ENCODE peak calls at places on chromosome 4, in seven cellular contexts. One of them, this sample, is unnamed.
A peak's percentile ranks its signal among the peaks of the same experiment; 100 is the strongest.

GRCh38 chr4:76723916-76724315 is 174.0 kb downstream of the SOWAHB start:
- DNase-seq in ovary: no peak
- DNase-seq in Panc1: no peak
- DNase-seq in dorsolateral prefrontal cortex: no peak
- DNase-seq in heart right ventricle: no peak
- DNase-seq in psoas muscle: no peak
- DNase-seq in GM23338: peak; percentile 44
- DNase-seq in this sample: no peak

GRCh38 chr4:142248946-142249345 is 597.2 kb downstream of the INPP4B start:
- DNase-seq in Panc1: no peak
- DNase-seq in heart right ventricle: no peak
- DNase-seq in psoas muscle: no peak
- DNase-seq in GM23338: no peak
- DNase-seq in dorsolateral prefrontal cortex: no peak
- DNase-seq in ovary: no peak
- DNase-seq in this sample: no peak

GRCh38 chr4:48346594-48346993 is 5.3 kb downstream of the SLAIN2 start:
- DNase-seq in Panc1: no peak
- DNase-seq in ovary: no peak
- DNase-seq in GM23338: no peak
- DNase-seq in heart right ventricle: no peak
- DNase-seq in psoas muscle: no peak
- DNase-seq in dorsolateral prefrontal cortex: no peak
- DNase-seq in this sample: no peak

GRCh38 chr4:158068063-158068462 is 104.8 kb downstream of the GASK1B start:
- DNase-seq in dorsolateral prefrontal cortex: no peak
- DNase-seq in GM23338: no peak
- DNase-seq in Panc1: no peak
- DNase-seq in heart right ventricle: no peak
- DNase-seq in psoas muscle: no peak
- DNase-seq in ovary: no peak
- DNase-seq in this sample: no peak

GRCh38 chr4:99359480-99360204 is 7.1 kb upstream of the ADH1C start:
- DNase-seq in psoas muscle: no peak
- DNase-seq in dorsolateral prefrontal cortex: no peak
- DNase-seq in Panc1: no peak
- DNase-seq in GM23338: no peak
- DNase-seq in heart right ventricle: no peak
- DNase-seq in ovary: no peak
- DNase-seq in this sample: no peak

GRCh38 chr4:142473960-142474338 is 372.2 kb downstream of the INPP4B start:
- DNase-seq in heart right ventricle: no peak
- DNase-seq in GM23338: no peak
- DNase-seq in dorsolateral prefrontal cortex: no peak
- DNase-seq in ovary: no peak
- DNase-seq in psoas muscle: no peak
- DNase-seq in Panc1: no peak
- DNase-seq in this sample: no peak

GRCh38 chr4:124642846-124643245 is 69.7 kb downstream of the ANKRD50 start:
- DNase-seq in dorsolateral prefrontal cortex: no peak
- DNase-seq in psoas muscle: no peak
- DNase-seq in ovary: no peak
- DNase-seq in GM23338: no peak
- DNase-seq in Panc1: no peak
- DNase-seq in heart right ventricle: no peak
- DNase-seq in this sample: no peak

GRCh38 chr4:155342142-155342541 is 34.6 kb downstream of the MAP9 start:
- DNase-seq in psoas muscle: no peak
- DNase-seq in Panc1: peak; percentile 5
- DNase-seq in dorsolateral prefrontal cortex: no peak
- DNase-seq in GM23338: no peak
- DNase-seq in heart right ventricle: no peak
- DNase-seq in ovary: no peak
- DNase-seq in this sample: no peak

GRCh38 chr4:139816856-139817255 is 151.2 kb downstream of the MGST2 start:
- DNase-seq in ovary: no peak
- DNase-seq in GM23338: no peak
- DNase-seq in heart right ventricle: no peak
- DNase-seq in Panc1: no peak
- DNase-seq in psoas muscle: no peak
- DNase-seq in dorsolateral prefrontal cortex: no peak
- DNase-seq in this sample: no peak

GRCh38 chr4:168257663-168258235 is 60.8 kb downstream of the DDX60 start:
- DNase-seq in heart right ventricle: no peak
- DNase-seq in ovary: no peak
- DNase-seq in GM23338: no peak
- DNase-seq in dorsolateral prefrontal cortex: no peak
- DNase-seq in Panc1: no peak
- DNase-seq in psoas muscle: no peak
- DNase-seq in this sample: no peak

GRCh38 chr4:148093065-148093464 is 349.1 kb downstream of the NR3C2 start:
- DNase-seq in GM23338: no peak
- DNase-seq in ovary: no peak
- DNase-seq in psoas muscle: no peak
- DNase-seq in heart right ventricle: no peak
- DNase-seq in Panc1: no peak
- DNase-seq in dorsolateral prefrontal cortex: no peak
- DNase-seq in this sample: no peak

GRCh38 chr4:61400446-61400845 is 200.3 kb downstream of the ADGRL3 start:
- DNase-seq in heart right ventricle: no peak
- DNase-seq in psoas muscle: no peak
- DNase-seq in ovary: no peak
- DNase-seq in dorsolateral prefrontal cortex: no peak
- DNase-seq in GM23338: no peak
- DNase-seq in Panc1: no peak
- DNase-seq in this sample: no peak

GRCh38 chr4:102501176-102501634 is at the start of gene NFKB1:
- DNase-seq in psoas muscle: peak; percentile 63
- DNase-seq in GM23338: peak; percentile 62
- DNase-seq in ovary: peak; percentile 76
- DNase-seq in dorsolateral prefrontal cortex: peak; percentile 37
- DNase-seq in heart right ventricle: peak; percentile 59
- DNase-seq in Panc1: no peak
- DNase-seq in this sample: peak; percentile 94

GRCh38 chr4:102500371-102501175 is 586 bp upstream of the NFKB1 start:
- DNase-seq in ovary: peak; percentile 81
- DNase-seq in Panc1: no peak
- DNase-seq in psoas muscle: peak; percentile 55
- DNase-seq in GM23338: peak; percentile 62
- DNase-seq in heart right ventricle: peak; percentile 66
- DNase-seq in dorsolateral prefrontal cortex: peak; percentile 60
- DNase-seq in this sample: peak; percentile 52

GRCh38 chr4:102503831-102504786 is 3.0 kb downstream of the NFKB1 start:
- DNase-seq in heart right ventricle: no peak
- DNase-seq in ovary: no peak
- DNase-seq in dorsolateral prefrontal cortex: no peak
- DNase-seq in psoas muscle: no peak
- DNase-seq in Panc1: no peak
- DNase-seq in GM23338: no peak
- DNase-seq in this sample: no peak

GRCh38 chr4:102503301-102503746 is 2.2 kb downstream of the NFKB1 start:
- DNase-seq in psoas muscle: no peak
- DNase-seq in heart right ventricle: no peak
- DNase-seq in GM23338: no peak
- DNase-seq in dorsolateral prefrontal cortex: no peak
- DNase-seq in ovary: no peak
- DNase-seq in Panc1: no peak
- DNase-seq in this sample: no peak

DNA sequence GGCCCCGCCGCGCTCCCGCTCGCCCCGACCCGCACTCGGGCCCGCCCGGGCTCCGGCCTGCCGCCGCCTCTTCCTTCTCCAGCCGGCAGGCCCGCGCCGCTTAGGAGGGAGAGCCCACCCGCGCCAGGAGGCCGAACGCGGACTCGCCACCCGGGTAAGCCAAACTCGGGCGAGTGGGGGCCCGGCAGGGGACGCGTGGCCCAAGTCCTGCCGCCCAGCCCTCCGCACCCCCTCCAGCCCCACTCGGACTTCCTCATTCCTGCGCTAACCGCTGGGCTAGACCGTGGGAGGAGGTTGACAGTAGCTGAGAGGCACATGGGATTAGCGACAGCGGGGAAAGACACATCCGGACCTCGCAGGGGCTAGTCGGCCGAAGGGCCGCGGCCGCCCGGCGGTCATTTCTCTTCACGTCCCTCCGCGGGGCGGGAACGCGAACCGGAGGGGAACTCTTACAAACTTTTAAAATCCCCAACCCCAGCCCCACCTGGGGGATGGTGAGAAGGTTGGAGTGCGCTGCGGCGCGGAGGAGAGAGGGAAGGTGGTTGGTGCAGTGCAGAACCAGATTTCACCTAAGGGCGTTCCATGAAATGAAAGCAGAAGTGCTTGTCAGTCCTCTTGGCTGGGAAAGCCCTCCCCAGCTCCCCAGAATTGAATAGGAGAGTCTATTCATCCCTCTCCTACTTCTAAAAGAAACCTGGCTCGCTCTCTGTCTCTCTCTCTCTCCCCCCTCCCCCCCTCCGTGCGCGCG is 650 bp downstream of the NFKB1 start:
- DNase-seq in heart right ventricle: peak; percentile 74
- DNase-seq in Panc1: no peak
- DNase-seq in psoas muscle: peak; percentile 80
- DNase-seq in ovary: peak; percentile 81
- DNase-seq in dorsolateral prefrontal cortex: peak; percentile 60
- DNase-seq in GM23338: peak; percentile 69
- DNase-seq in this sample: peak; percentile 96
- TF ChIP-seq CTCF in heart right ventricle: no peak
- TF ChIP-seq CTCF in Panc1: no peak
- TF ChIP-seq CTCF in psoas muscle: peak; percentile 18
- TF ChIP-seq CTCF in ovary: no peak
- TF ChIP-seq CTCF in dorsolateral prefrontal cortex: no peak
- TF ChIP-seq CTCF in GM23338: no peak
- TF ChIP-seq CTCF in this sample: no peak

GRCh38 chr4:80186666-80187065 is 10.6 kb upstream of the PRDM8 start:
- DNase-seq in Panc1: no peak
- DNase-seq in GM23338: no peak
- DNase-seq in psoas muscle: no peak
- DNase-seq in ovary: no peak
- DNase-seq in dorsolateral prefrontal cortex: no peak
- DNase-seq in heart right ventricle: no peak
- DNase-seq in this sample: no peak

GRCh38 chr4:80184791-80185756 is 12.2 kb upstream of the PRDM8 start:
- DNase-seq in Panc1: no peak
- DNase-seq in dorsolateral prefrontal cortex: no peak
- DNase-seq in GM23338: peak; percentile 70
- DNase-seq in psoas muscle: no peak
- DNase-seq in ovary: peak; percentile 54
- DNase-seq in heart right ventricle: no peak
- DNase-seq in this sample: peak; percentile 81

GRCh38 chr4:80184053-80184790 is 13.1 kb upstream of the PRDM8 start:
- DNase-seq in psoas muscle: peak; percentile 91
- DNase-seq in ovary: peak; percentile 96
- DNase-seq in heart right ventricle: peak; percentile 91
- DNase-seq in Panc1: no peak
- DNase-seq in GM23338: peak; percentile 93
- DNase-seq in dorsolateral prefrontal cortex: peak; percentile 77
- DNase-seq in this sample: peak; percentile 98

GRCh38 chr4:80187677-80188076 is 9.6 kb upstream of the PRDM8 start:
- DNase-seq in GM23338: no peak
- DNase-seq in Panc1: no peak
- DNase-seq in psoas muscle: no peak
- DNase-seq in heart right ventricle: no peak
- DNase-seq in ovary: no peak
- DNase-seq in dorsolateral prefrontal cortex: no peak
- DNase-seq in this sample: no peak

DNA sequence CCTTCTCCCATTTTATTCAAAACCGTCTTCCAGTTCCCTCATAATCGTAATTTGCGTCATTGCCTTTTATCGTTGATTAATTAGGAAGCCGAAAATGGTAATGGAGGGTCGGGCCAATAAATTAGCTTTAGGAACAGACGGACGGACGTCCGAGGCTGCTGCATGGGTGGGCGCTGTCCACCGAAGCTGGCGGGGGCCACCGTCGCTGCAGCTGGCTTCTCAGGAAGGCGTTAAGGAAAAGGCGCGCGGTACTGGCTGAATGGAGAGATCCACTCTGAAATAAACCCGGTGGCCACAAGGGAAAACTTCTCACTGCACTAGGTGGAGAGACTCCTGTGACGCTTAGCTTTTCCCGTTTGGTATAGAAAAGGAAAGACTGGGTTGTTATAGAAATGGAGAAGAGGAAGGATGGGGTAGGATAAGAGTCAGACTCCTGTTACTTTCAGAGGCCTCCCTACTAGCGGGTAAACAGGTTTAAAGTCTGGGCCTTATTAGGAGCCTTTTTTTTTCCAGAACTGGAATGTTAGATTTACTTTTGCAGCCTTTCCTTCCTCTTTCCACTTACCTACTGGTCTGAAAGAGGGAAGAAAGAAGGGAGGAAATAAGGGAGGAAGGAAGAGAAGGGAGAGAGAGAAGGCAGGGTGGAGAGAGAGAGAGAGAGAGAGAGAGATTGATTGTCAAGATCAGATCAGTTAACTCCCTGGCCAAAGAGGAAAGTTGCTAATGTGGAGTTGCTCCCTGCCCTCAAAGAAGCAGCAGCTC is 11.3 kb upstream of the PRDM8 start:
- DNase-seq in dorsolateral prefrontal cortex: no peak
- DNase-seq in GM23338: peak; percentile 26
- DNase-seq in ovary: peak; percentile 44
- DNase-seq in Panc1: no peak
- DNase-seq in heart right ventricle: no peak
- DNase-seq in psoas muscle: no peak
- DNase-seq in this sample: no peak
- H3K4me3 ChIP-seq in dorsolateral prefrontal cortex: peak overlapping the region; percentile 67
- H3K4me3 ChIP-seq in GM23338: peak overlapping the region; percentile 83
- H3K4me3 ChIP-seq in ovary: peak overlapping the region; percentile 78
- H3K4me3 ChIP-seq in Panc1: peak overlapping the region; percentile 78
- H3K4me3 ChIP-seq in heart right ventricle: peak overlapping the region; percentile 73
- H3K4me3 ChIP-seq in psoas muscle: peak overlapping the region; percentile 70
- H3K4me3 ChIP-seq in this sample: no peak overlapping the region

GRCh38 chr4:8123389-8123788 is 35.2 kb downstream of the ABLIM2 start:
- DNase-seq in psoas muscle: no peak
- DNase-seq in GM23338: no peak
- DNase-seq in dorsolateral prefrontal cortex: no peak
- DNase-seq in Panc1: no peak
- DNase-seq in heart right ventricle: peak; percentile 45
- DNase-seq in ovary: no peak
- DNase-seq in this sample: peak; percentile 68
- H3K27ac ChIP-seq in psoas muscle: peak overlapping the region; percentile 98
- H3K27ac ChIP-seq in GM23338: no peak overlapping the region
- H3K27ac ChIP-seq in dorsolateral prefrontal cortex: no peak overlapping the region
- H3K27ac ChIP-seq in Panc1: no peak overlapping the region
- H3K27ac ChIP-seq in heart right ventricle: peak overlapping the region; percentile 58
- H3K27ac ChIP-seq in ovary: no peak overlapping the region
- H3K27ac ChIP-seq in this sample: no peak overlapping the region

GRCh38 chr4:125765936-125766335 is 451.2 kb downstream of the FAT4 start:
- DNase-seq in psoas muscle: no peak
- DNase-seq in ovary: no peak
- DNase-seq in Panc1: no peak
- DNase-seq in GM23338: no peak
- DNase-seq in heart right ventricle: no peak
- DNase-seq in dorsolateral prefrontal cortex: no peak
- DNase-seq in this sample: no peak

GRCh38 chr4:125758438-125758837 is 443.7 kb downstream of the FAT4 start:
- DNase-seq in GM23338: no peak
- DNase-seq in ovary: no peak
- DNase-seq in Panc1: no peak
- DNase-seq in psoas muscle: no peak
- DNase-seq in dorsolateral prefrontal cortex: no peak
- DNase-seq in heart right ventricle: no peak
- DNase-seq in this sample: no peak

GRCh38 chr4:125760956-125761355 is 446.2 kb downstream of the FAT4 start:
- DNase-seq in dorsolateral prefrontal cortex: no peak
- DNase-seq in psoas muscle: no peak
- DNase-seq in GM23338: no peak
- DNase-seq in Panc1: no peak
- DNase-seq in heart right ventricle: no peak
- DNase-seq in ovary: no peak
- DNase-seq in this sample: no peak

GRCh38 chr4:125762537-125762936 is 447.8 kb downstream of the FAT4 start:
- DNase-seq in psoas muscle: no peak
- DNase-seq in Panc1: no peak
- DNase-seq in heart right ventricle: no peak
- DNase-seq in GM23338: peak; percentile 53
- DNase-seq in dorsolateral prefrontal cortex: no peak
- DNase-seq in ovary: no peak
- DNase-seq in this sample: no peak
- TF ChIP-seq CTCF in psoas muscle: no peak
- TF ChIP-seq CTCF in Panc1: peak; percentile 54
- TF ChIP-seq CTCF in heart right ventricle: peak; percentile 7
- TF ChIP-seq CTCF in GM23338: peak; percentile 56
- TF ChIP-seq CTCF in dorsolateral prefrontal cortex: no peak
- TF ChIP-seq CTCF in ovary: no peak
- TF ChIP-seq CTCF in this sample: no peak

This sample was measured in left lung.